ENCODE peak calls at places on chromosomes 11 and 22, in five cellular contexts. One of them, this sample, is unnamed.

GRCh38 chr11:130828741-130829140 is 87.5 kb downstream of the SNX19 start:
- DNase-seq in mucosa of descending colon: no peak
- DNase-seq in hippocampal formation: no peak
- DNase-seq in GM20000: no peak
- DNase-seq in hepatocyte: no peak
- DNase-seq in this sample: no peak

GRCh38 chr11:75797116-75797515 is 17.9 kb upstream of the UVRAG start:
- DNase-seq in mucosa of descending colon: no peak
- DNase-seq in hippocampal formation: no peak
- DNase-seq in GM20000: no peak
- DNase-seq in hepatocyte: no peak
- DNase-seq in this sample: no peak

GRCh38 chr11:112289588-112290461 is 29.2 kb upstream of the PLET1 start:
- DNase-seq in hepatocyte: peak; percentile 89
- DNase-seq in GM20000: peak; percentile 89
- DNase-seq in mucosa of descending colon: peak; percentile 88
- DNase-seq in hippocampal formation: peak; percentile 54
- DNase-seq in this sample: peak; percentile 80

GRCh38 chr11:17978553-17979287 is 34.1 kb downstream of the SERGEF start:
- DNase-seq in mucosa of descending colon: no peak
- DNase-seq in hepatocyte: peak; percentile 75
- DNase-seq in GM20000: peak; percentile 51
- DNase-seq in hippocampal formation: peak; percentile 12
- DNase-seq in this sample: peak; percentile 71

GRCh38 chr11:10588904-10589303 is 20.4 kb upstream of the LYVE1 start:
- DNase-seq in mucosa of descending colon: no peak
- DNase-seq in hepatocyte: no peak
- DNase-seq in hippocampal formation: no peak
- DNase-seq in GM20000: no peak
- DNase-seq in this sample: no peak

GRCh38 chr11:103380031-103380430 is 270.8 kb downstream of the DYNC2H1 start:
- DNase-seq in hepatocyte: no peak
- DNase-seq in hippocampal formation: no peak
- DNase-seq in mucosa of descending colon: no peak
- DNase-seq in GM20000: no peak
- DNase-seq in this sample: no peak

GRCh38 chr11:71139516-71140205 is 112.7 kb downstream of the SHANK2 start:
- DNase-seq in GM20000: no peak
- DNase-seq in mucosa of descending colon: no peak
- DNase-seq in hippocampal formation: peak; percentile 79
- DNase-seq in hepatocyte: peak; percentile 27
- DNase-seq in this sample: peak; percentile 13

GRCh38 chr11:68008381-68009337 is 1.5 kb upstream of the ALDH3B1 start:
- DNase-seq in GM20000: no peak
- DNase-seq in hippocampal formation: no peak
- DNase-seq in hepatocyte: no peak
- DNase-seq in mucosa of descending colon: peak; percentile 79
- DNase-seq in this sample: peak; percentile 26

GRCh38 chr22:37343863-37344734 is 61.8 kb downstream of the CYTH4 start:
- DNase-seq in hepatocyte: no peak
- DNase-seq in mucosa of descending colon: no peak
- DNase-seq in hippocampal formation: no peak
- DNase-seq in GM20000: no peak
- DNase-seq in this sample: no peak

GRCh38 chr11:43555811-43556210 is 124.7 kb upstream of the HSD17B12 start:
- DNase-seq in mucosa of descending colon: no peak
- DNase-seq in hepatocyte: no peak
- DNase-seq in GM20000: no peak
- DNase-seq in hippocampal formation: peak; percentile 45
- DNase-seq in this sample: no peak

GRCh38 chr11:14916403-14916802 is 24.4 kb upstream of the CYP2R1 start:
- DNase-seq in mucosa of descending colon: no peak
- DNase-seq in hepatocyte: no peak
- DNase-seq in hippocampal formation: no peak
- DNase-seq in GM20000: no peak
- DNase-seq in this sample: no peak